ENCODE peak calls at places on chromosomes 7 and 10, in ten cellular contexts. U is left colon; W is NCI-H748 treated with DMSO at 0.1 percent for 48 hours; N is OCI-LY7; O is mesothelial cell of epicardium; Y is natural killer cell; J is activated T-helper 9 cell treated with anti-CD3 and anti-CD28 coated beads, Interleukin-2, amount 50 U/mL, for 16 hours; M is stimulated activated CD8-positive, alpha-beta memory T cell treated with anti-CD3 and anti-CD28 coated beads, Interleukin-4, amount 100 ng/mL, for 24 hours; V is NCI-H2107; T is colonic mucosa. E is an unnamed sample.

GRCh38 chr10:133438711-133439273 is 14.4 kb upstream of the SPRN start:
- DNase-seq in J (no peak), T (no peak), N (peak), M (no peak), W (no peak), V (no peak), U (no peak), O (no peak), Y (peak), E (no peak)

GRCh38 chr10:29451946-29452345 is 163.1 kb downstream of the LYZL1 start:
- DNase-seq in V (no peak), Y (no peak), J (no peak), U (no peak), O (no peak), T (no peak), M (no peak), W (no peak), N (no peak), E (no peak)

GRCh38 chr7:69703099-69703498 is 104.8 kb downstream of the AUTS2 start:
- DNase-seq in W (no peak), Y (no peak), J (no peak), M (no peak), T (no peak), O (no peak), V (no peak), N (no peak), U (no peak), E (no peak)

GRCh38 chr10:78053201-78053868 is 19.7 kb downstream of the RPS24 start:
- DNase-seq in N (no peak), J (no peak), W (no peak), U (no peak), Y (no peak), M (no peak), V (no peak), T (no peak), O (no peak), E (no peak)

GRCh38 chr10:13422800-13423199 is 74.7 kb upstream of the SEPHS1 start:
- DNase-seq in V (no peak), T (no peak), O (no peak), W (no peak), N (peak), J (no peak), Y (no peak), M (no peak), U (no peak), E (no peak)

GRCh38 chr10:21526184-21526951 is 886 bp upstream of the SKIDA1 start:
- DNase-seq in O (peak), U (peak), N (no peak), W (peak), J (peak), T (peak), Y (peak), V (no peak), M (peak), E (peak)

GRCh38 chr10:99979066-99979685 is 30.6 kb downstream of the DNMBP start:
- DNase-seq in W (no peak), U (no peak), Y (no peak), J (no peak), N (no peak), M (no peak), V (no peak), O (no peak), T (no peak), E (no peak)

GRCh38 chr10:96959733-96960132 is 127.6 kb downstream of the LCOR start:
- DNase-seq in W (no peak), U (no peak), O (no peak), V (no peak), M (no peak), N (no peak), T (no peak), J (no peak), Y (no peak), E (no peak)

GRCh38 chr7:116906391-116906790 is 44.0 kb downstream of the CAPZA2 start:
- DNase-seq in J (no peak), W (no peak), V (no peak), Y (no peak), N (no peak), O (no peak), T (no peak), U (no peak), M (no peak), E (peak)

GRCh38 chr7:68309806-68310205 is 1288.5 kb upstream of the AUTS2 start:
- DNase-seq in Y (no peak), O (no peak), N (no peak), V (no peak), W (no peak), U (no peak), T (no peak), J (no peak), M (no peak), E (peak)

E was measured in cerebellum.